ENCODE peak calls at places on chromosomes 5 and 9, in six cellular contexts. One of them, this sample, is unnamed.
A peak's percentile ranks its signal among the peaks of the same experiment; 100 is the strongest.

GRCh38 chr9:102405218-102405867 is 589.8 kb upstream of the CYLC2 start:
- DNase-seq in astrocyte of the spinal cord: no peak
- DNase-seq in esophagus squamous epithelium: no peak
- DNase-seq in choroid plexus epithelial cell: no peak
- DNase-seq in tibial artery: no peak
- DNase-seq in fibroblast of pulmonary artery: no peak
- DNase-seq in this sample: peak; percentile 40

GRCh38 chr5:132099073-132099748 is 25.6 kb downstream of the CSF2 start:
- DNase-seq in astrocyte of the spinal cord: no peak
- DNase-seq in esophagus squamous epithelium: no peak
- DNase-seq in choroid plexus epithelial cell: no peak
- DNase-seq in tibial artery: no peak
- DNase-seq in fibroblast of pulmonary artery: no peak
- DNase-seq in this sample: peak; percentile 88

GRCh38 chr5:21711854-21712752 is 1141.0 kb downstream of the CDH12 start:
- DNase-seq in astrocyte of the spinal cord: no peak
- DNase-seq in esophagus squamous epithelium: no peak
- DNase-seq in choroid plexus epithelial cell: no peak
- DNase-seq in tibial artery: no peak
- DNase-seq in fibroblast of pulmonary artery: no peak
- DNase-seq in this sample: no peak

GRCh38 chr5:61534481-61535267 is 202.6 kb downstream of the ZSWIM6 start:
- DNase-seq in astrocyte of the spinal cord: no peak
- DNase-seq in esophagus squamous epithelium: no peak
- DNase-seq in choroid plexus epithelial cell: no peak
- DNase-seq in tibial artery: no peak
- DNase-seq in fibroblast of pulmonary artery: no peak
- DNase-seq in this sample: peak; percentile 78

GRCh38 chr5:134289509-134290113 is 63.7 kb upstream of the PPP2CA start:
- DNase-seq in astrocyte of the spinal cord: peak; percentile 79
- DNase-seq in esophagus squamous epithelium: no peak
- DNase-seq in choroid plexus epithelial cell: peak; percentile 91
- DNase-seq in tibial artery: peak; percentile 25
- DNase-seq in fibroblast of pulmonary artery: peak; percentile 90
- DNase-seq in this sample: peak; percentile 83

GRCh38 chr5:155898284-155898683 is 428.7 kb upstream of the SGCD start:
- DNase-seq in astrocyte of the spinal cord: no peak
- DNase-seq in esophagus squamous epithelium: no peak
- DNase-seq in choroid plexus epithelial cell: no peak
- DNase-seq in tibial artery: no peak
- DNase-seq in fibroblast of pulmonary artery: no peak
- DNase-seq in this sample: no peak

GRCh38 chr5:10485142-10485795 is 43.6 kb downstream of the ROPN1L start:
- DNase-seq in astrocyte of the spinal cord: peak; percentile 97
- DNase-seq in esophagus squamous epithelium: no peak
- DNase-seq in choroid plexus epithelial cell: peak; percentile 99
- DNase-seq in tibial artery: peak; percentile 57
- DNase-seq in fibroblast of pulmonary artery: peak; percentile 95
- DNase-seq in this sample: peak; percentile 18

GRCh38 chr5:23332650-23333251 is 174.7 kb upstream of the PRDM9 start:
- DNase-seq in astrocyte of the spinal cord: peak; percentile 7
- DNase-seq in esophagus squamous epithelium: no peak
- DNase-seq in choroid plexus epithelial cell: peak; percentile 27
- DNase-seq in tibial artery: no peak
- DNase-seq in fibroblast of pulmonary artery: peak; percentile 45
- DNase-seq in this sample: no peak

GRCh38 chr5:6291961-6292360 is 86.4 kb downstream of the MED10 start:
- DNase-seq in astrocyte of the spinal cord: no peak
- DNase-seq in esophagus squamous epithelium: no peak
- DNase-seq in choroid plexus epithelial cell: peak; percentile 29
- DNase-seq in tibial artery: no peak
- DNase-seq in fibroblast of pulmonary artery: no peak
- DNase-seq in this sample: peak; percentile 40
- TF ChIP-seq CTCF in astrocyte of the spinal cord: no peak
- TF ChIP-seq CTCF in esophagus squamous epithelium: no peak
- TF ChIP-seq CTCF in choroid plexus epithelial cell: peak; percentile 36
- TF ChIP-seq CTCF in tibial artery: no peak
- TF ChIP-seq CTCF in fibroblast of pulmonary artery: no peak
- TF ChIP-seq CTCF in this sample: peak; percentile 28

GRCh38 chr5:110726249-110727024 is at the start of gene TMEM232:
- DNase-seq in astrocyte of the spinal cord: peak; percentile 80
- DNase-seq in esophagus squamous epithelium: peak; percentile 9
- DNase-seq in choroid plexus epithelial cell: peak; percentile 89
- DNase-seq in tibial artery: peak; percentile 37
- DNase-seq in fibroblast of pulmonary artery: peak; percentile 83
- DNase-seq in this sample: no peak
- H3K4me3 ChIP-seq in astrocyte of the spinal cord: peak within 1 kb of the TSS; percentile 38
- H3K4me3 ChIP-seq in esophagus squamous epithelium: peak within 1 kb of the TSS; percentile 34
- H3K4me3 ChIP-seq in choroid plexus epithelial cell: peak within 1 kb of the TSS; percentile 58
- H3K4me3 ChIP-seq in tibial artery: peak within 1 kb of the TSS; percentile 47
- H3K4me3 ChIP-seq in fibroblast of pulmonary artery: peak within 1 kb of the TSS; percentile 45
- H3K4me3 ChIP-seq in this sample: no peak within 1 kb of the TSS

GRCh38 chr9:2120926-2121689 is 106.0 kb downstream of the SMARCA2 start:
- DNase-seq in astrocyte of the spinal cord: peak; percentile 47
- DNase-seq in esophagus squamous epithelium: no peak
- DNase-seq in choroid plexus epithelial cell: peak; percentile 79
- DNase-seq in tibial artery: no peak
- DNase-seq in fibroblast of pulmonary artery: peak; percentile 63
- DNase-seq in this sample: no peak
- TF ChIP-seq CTCF in astrocyte of the spinal cord: peak; percentile 18
- TF ChIP-seq CTCF in esophagus squamous epithelium: no peak
- TF ChIP-seq CTCF in choroid plexus epithelial cell: peak; percentile 56
- TF ChIP-seq CTCF in tibial artery: no peak
- TF ChIP-seq CTCF in fibroblast of pulmonary artery: peak; percentile 31
- TF ChIP-seq CTCF in this sample: no peak

GRCh38 chr9:92807031-92807756 is 42.6 kb upstream of the BICD2 start:
- DNase-seq in astrocyte of the spinal cord: no peak
- DNase-seq in esophagus squamous epithelium: no peak
- DNase-seq in choroid plexus epithelial cell: no peak
- DNase-seq in tibial artery: no peak
- DNase-seq in fibroblast of pulmonary artery: no peak
- DNase-seq in this sample: no peak
- H3K4me3 ChIP-seq in astrocyte of the spinal cord: no peak overlapping the region
- H3K4me3 ChIP-seq in esophagus squamous epithelium: no peak overlapping the region
- H3K4me3 ChIP-seq in choroid plexus epithelial cell: no peak overlapping the region
- H3K4me3 ChIP-seq in tibial artery: no peak overlapping the region
- H3K4me3 ChIP-seq in fibroblast of pulmonary artery: no peak overlapping the region
- H3K4me3 ChIP-seq in this sample: no peak overlapping the region

GRCh38 chr5:123611407-123611709 is 99.4 kb downstream of the CSNK1G3 start:
- DNase-seq in astrocyte of the spinal cord: no peak
- DNase-seq in esophagus squamous epithelium: no peak
- DNase-seq in choroid plexus epithelial cell: no peak
- DNase-seq in tibial artery: no peak
- DNase-seq in fibroblast of pulmonary artery: no peak
- DNase-seq in this sample: no peak
- TF ChIP-seq CTCF in astrocyte of the spinal cord: no peak
- TF ChIP-seq CTCF in esophagus squamous epithelium: no peak
- TF ChIP-seq CTCF in choroid plexus epithelial cell: no peak
- TF ChIP-seq CTCF in tibial artery: no peak
- TF ChIP-seq CTCF in fibroblast of pulmonary artery: no peak
- TF ChIP-seq CTCF in this sample: no peak

DNA sequence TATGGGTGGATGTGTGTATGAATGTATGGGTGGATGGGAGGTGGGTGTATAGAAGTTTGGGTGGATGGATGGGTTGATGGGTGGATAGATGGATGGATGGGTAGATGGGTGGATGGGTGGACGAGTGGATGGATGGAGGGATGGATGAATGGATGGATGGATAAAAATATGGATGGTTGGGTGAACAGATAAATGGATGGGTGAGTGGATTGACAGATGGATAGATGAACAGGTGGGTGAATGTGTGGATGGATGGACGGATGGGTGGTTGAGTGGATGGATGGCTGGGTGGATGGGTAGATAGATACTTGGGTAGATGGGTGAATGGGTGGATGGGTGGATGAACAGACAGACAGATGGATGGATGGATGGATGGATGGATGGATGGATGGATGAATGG is 166.9 kb downstream of the IRX2 start:
- DNase-seq in astrocyte of the spinal cord: no peak
- DNase-seq in esophagus squamous epithelium: no peak
- DNase-seq in choroid plexus epithelial cell: no peak
- DNase-seq in tibial artery: no peak
- DNase-seq in fibroblast of pulmonary artery: no peak
- DNase-seq in this sample: no peak
- H3K4me3 ChIP-seq in astrocyte of the spinal cord: no peak overlapping the region
- H3K4me3 ChIP-seq in esophagus squamous epithelium: no peak overlapping the region
- H3K4me3 ChIP-seq in choroid plexus epithelial cell: no peak overlapping the region
- H3K4me3 ChIP-seq in tibial artery: no peak overlapping the region
- H3K4me3 ChIP-seq in fibroblast of pulmonary artery: no peak overlapping the region
- H3K4me3 ChIP-seq in this sample: no peak overlapping the region

GRCh38 chr9:110066929-110067716 is 140.8 kb downstream of the C9orf152 start:
- DNase-seq in astrocyte of the spinal cord: no peak
- DNase-seq in esophagus squamous epithelium: no peak
- DNase-seq in choroid plexus epithelial cell: peak; percentile 46
- DNase-seq in tibial artery: no peak
- DNase-seq in fibroblast of pulmonary artery: peak; percentile 69
- DNase-seq in this sample: no peak

GRCh38 chr9:110073356-110073666 is 134.6 kb downstream of the C9orf152 start:
- DNase-seq in astrocyte of the spinal cord: no peak
- DNase-seq in esophagus squamous epithelium: no peak
- DNase-seq in choroid plexus epithelial cell: no peak
- DNase-seq in tibial artery: no peak
- DNase-seq in fibroblast of pulmonary artery: no peak
- DNase-seq in this sample: no peak

GRCh38 chr9:110068212-110068611 is 139.7 kb downstream of the C9orf152 start:
- DNase-seq in astrocyte of the spinal cord: no peak
- DNase-seq in esophagus squamous epithelium: no peak
- DNase-seq in choroid plexus epithelial cell: no peak
- DNase-seq in tibial artery: no peak
- DNase-seq in fibroblast of pulmonary artery: no peak
- DNase-seq in this sample: no peak

GRCh38 chr9:110072597-110073355 is 135.2 kb downstream of the C9orf152 start:
- DNase-seq in astrocyte of the spinal cord: no peak
- DNase-seq in esophagus squamous epithelium: no peak
- DNase-seq in choroid plexus epithelial cell: no peak
- DNase-seq in tibial artery: no peak
- DNase-seq in fibroblast of pulmonary artery: no peak
- DNase-seq in this sample: no peak

GRCh38 chr9:110069326-110070248 is 138.4 kb downstream of the C9orf152 start:
- DNase-seq in astrocyte of the spinal cord: peak; percentile 81
- DNase-seq in esophagus squamous epithelium: no peak
- DNase-seq in choroid plexus epithelial cell: peak; percentile 84
- DNase-seq in tibial artery: peak; percentile 60
- DNase-seq in fibroblast of pulmonary artery: peak; percentile 93
- DNase-seq in this sample: no peak
- TF ChIP-seq CTCF in astrocyte of the spinal cord: no peak
- TF ChIP-seq CTCF in esophagus squamous epithelium: no peak
- TF ChIP-seq CTCF in choroid plexus epithelial cell: no peak
- TF ChIP-seq CTCF in tibial artery: no peak
- TF ChIP-seq CTCF in fibroblast of pulmonary artery: no peak
- TF ChIP-seq CTCF in this sample: no peak

GRCh38 chr9:7354704-7355103 is 444.9 kb downstream of the DMAC1 start:
- DNase-seq in astrocyte of the spinal cord: no peak
- DNase-seq in esophagus squamous epithelium: no peak
- DNase-seq in choroid plexus epithelial cell: no peak
- DNase-seq in tibial artery: no peak
- DNase-seq in fibroblast of pulmonary artery: no peak
- DNase-seq in this sample: no peak
- H3K4me3 ChIP-seq in astrocyte of the spinal cord: no peak overlapping the region
- H3K4me3 ChIP-seq in esophagus squamous epithelium: no peak overlapping the region
- H3K4me3 ChIP-seq in choroid plexus epithelial cell: no peak overlapping the region
- H3K4me3 ChIP-seq in tibial artery: no peak overlapping the region
- H3K4me3 ChIP-seq in fibroblast of pulmonary artery: no peak overlapping the region
- H3K4me3 ChIP-seq in this sample: no peak overlapping the region

GRCh38 chr9:10651012-10651411 is 38.2 kb upstream of the PTPRD start:
- DNase-seq in astrocyte of the spinal cord: no peak
- DNase-seq in esophagus squamous epithelium: no peak
- DNase-seq in choroid plexus epithelial cell: no peak
- DNase-seq in tibial artery: no peak
- DNase-seq in fibroblast of pulmonary artery: no peak
- DNase-seq in this sample: no peak
- TF ChIP-seq CTCF in astrocyte of the spinal cord: no peak
- TF ChIP-seq CTCF in esophagus squamous epithelium: no peak
- TF ChIP-seq CTCF in choroid plexus epithelial cell: no peak
- TF ChIP-seq CTCF in tibial artery: no peak
- TF ChIP-seq CTCF in fibroblast of pulmonary artery: no peak
- TF ChIP-seq CTCF in this sample: no peak

GRCh38 chr5:80125962-80126480 is 90.9 kb downstream of the THBS4 start:
- DNase-seq in astrocyte of the spinal cord: peak; percentile 84
- DNase-seq in esophagus squamous epithelium: no peak
- DNase-seq in choroid plexus epithelial cell: peak; percentile 85
- DNase-seq in tibial artery: no peak
- DNase-seq in fibroblast of pulmonary artery: peak; percentile 45
- DNase-seq in this sample: peak; percentile 82

GRCh38 chr5:80125022-80125961 is 90.1 kb downstream of the THBS4 start:
- DNase-seq in astrocyte of the spinal cord: no peak
- DNase-seq in esophagus squamous epithelium: no peak
- DNase-seq in choroid plexus epithelial cell: no peak
- DNase-seq in tibial artery: no peak
- DNase-seq in fibroblast of pulmonary artery: no peak
- DNase-seq in this sample: peak; percentile 78

GRCh38 chr5:80124519-80124918 is 89.4 kb downstream of the THBS4 start:
- DNase-seq in astrocyte of the spinal cord: no peak
- DNase-seq in esophagus squamous epithelium: no peak
- DNase-seq in choroid plexus epithelial cell: no peak
- DNase-seq in tibial artery: no peak
- DNase-seq in fibroblast of pulmonary artery: no peak
- DNase-seq in this sample: no peak

GRCh38 chr5:80122599-80122998 is 87.5 kb downstream of the THBS4 start:
- DNase-seq in astrocyte of the spinal cord: no peak
- DNase-seq in esophagus squamous epithelium: no peak
- DNase-seq in choroid plexus epithelial cell: no peak
- DNase-seq in tibial artery: peak; percentile 41
- DNase-seq in fibroblast of pulmonary artery: no peak
- DNase-seq in this sample: no peak

DNA sequence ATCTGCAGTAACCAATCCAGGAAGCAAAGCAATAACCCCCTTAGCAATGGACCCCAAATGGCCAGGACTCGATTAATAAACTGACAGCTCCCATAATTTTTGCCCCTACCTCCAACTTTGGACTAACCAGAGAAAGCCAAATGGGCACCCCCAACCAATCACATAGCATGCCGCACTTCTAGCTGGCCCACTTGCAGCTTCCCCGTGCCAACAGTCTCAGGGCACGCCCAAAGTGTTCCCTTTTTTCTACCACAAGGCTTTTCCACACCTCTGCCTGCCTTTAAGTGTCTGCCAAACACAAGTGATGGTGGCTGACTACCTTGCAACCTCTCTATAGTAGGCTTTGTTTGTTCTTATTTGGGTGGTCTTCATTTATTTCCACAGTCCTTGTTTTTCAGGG is 89.0 kb downstream of the THBS4 start:
- DNase-seq in astrocyte of the spinal cord: no peak
- DNase-seq in esophagus squamous epithelium: no peak
- DNase-seq in choroid plexus epithelial cell: no peak
- DNase-seq in tibial artery: no peak
- DNase-seq in fibroblast of pulmonary artery: no peak
- DNase-seq in this sample: no peak
- H3K4me3 ChIP-seq in astrocyte of the spinal cord: no peak overlapping the region
- H3K4me3 ChIP-seq in esophagus squamous epithelium: no peak overlapping the region
- H3K4me3 ChIP-seq in choroid plexus epithelial cell: no peak overlapping the region
- H3K4me3 ChIP-seq in tibial artery: no peak overlapping the region
- H3K4me3 ChIP-seq in fibroblast of pulmonary artery: no peak overlapping the region
- H3K4me3 ChIP-seq in this sample: no peak overlapping the region